ENCODE peak calls at places on chromosomes 1 and 21, in nine cellular contexts. T is stimulated activated CD8-positive, alpha-beta memory T cell treated with anti-CD3 and anti-CD28 coated beads, Interleukin-15, amount 100 ng/mL, for 24 hours; I is HT-29; F is adipocyte; D is HEK293T; B is cardiac muscle cell; J is activated CD8-positive, alpha-beta memory T cell treated with anti-CD3 and anti-CD28 coated beads, Interleukin-2, amount 50 U/mL, for 4 hours; C is activated B cell treated with CpG ODN at 0.5 μM for 24 hours; U is choroid plexus epithelial cell. A is an unnamed sample.

GRCh38 chr1:226549937-226550670 is 1.5 kb downstream of the STUM start:
- DNase-seq in T (no peak), I (peak; percentile 11), F (peak; percentile 47), D (no peak), B (no peak), J (peak; percentile 29), C (peak; percentile 26), U (no peak), A (peak; percentile 87)

GRCh38 chr1:207019161-207019560 is 13.4 kb downstream of the C1orf116 start:
- DNase-seq in T (no peak), I (peak; percentile 25), F (no peak), D (no peak), B (no peak), J (no peak), C (no peak), U (no peak), A (no peak)

GRCh38 chr1:109989656-109990653 is 5.4 kb downstream of the AHCYL1 start:
- DNase-seq in T (no peak), I (no peak), F (peak; percentile 61), D (no peak), B (no peak), J (no peak), C (no peak), U (no peak), A (no peak)

GRCh38 chr1:228205526-228206436 is 2.1 kb upstream of the OBSCN start:
- DNase-seq in T (no peak), I (no peak), F (no peak), D (no peak), B (no peak), J (no peak), C (no peak), U (no peak), A (peak; percentile 31)

GRCh38 chr1:159171254-159171687 is at the start of gene CADM3:
- DNase-seq in T (no peak), I (no peak), F (no peak), D (no peak), B (peak; percentile 83), J (no peak), C (no peak), U (no peak), A (peak; percentile 68)

GRCh38 chr21:16775056-16775455 is 737.8 kb upstream of the CXADR start:
- DNase-seq in T (no peak), I (no peak), F (no peak), D (no peak), B (no peak), J (no peak), C (no peak), U (no peak), A (peak; percentile 43)

GRCh38 chr1:184199036-184199796 is 147.7 kb downstream of the TSEN15 start:
- DNase-seq in T (no peak), I (no peak), F (no peak), D (no peak), B (peak; percentile 7), J (no peak), C (no peak), U (no peak), A (no peak)

GRCh38 chr1:226661965-226662364 is 77.1 kb downstream of the ITPKB start:
- DNase-seq in T (no peak), I (no peak), F (peak; percentile 49), D (peak; percentile 43), B (no peak), J (no peak), C (no peak), U (peak; percentile 24), A (peak; percentile 55)

GRCh38 chr1:113784104-113784779 is 25.0 kb upstream of the PHTF1 start:
- DNase-seq in T (no peak), I (no peak), F (no peak), D (no peak), B (no peak), J (no peak), C (no peak), U (peak; percentile 13), A (no peak)

GRCh38 chr1:46595127-46595526 is 8.9 kb downstream of the MKNK1 start:
- DNase-seq in T (no peak), I (no peak), F (no peak), D (no peak), B (no peak), J (no peak), C (no peak), U (no peak), A (no peak)

GRCh38 chr1:206921772-206922265 is at the start of gene FCMR:
- DNase-seq in T (no peak), I (no peak), F (no peak), D (no peak), B (peak; percentile 66), J (no peak), C (no peak), U (peak; percentile 13), A (peak; percentile 89)

A was measured in DMS53.